ENCODE peak calls at places on chromosomes 13 and 19, in nine cellular contexts. N is CD8-positive, alpha-beta memory T cell; L is neuronal stem cell; T is endodermal cell; O is heart left ventricle; G is astrocyte; H is CD8-positive, alpha-beta T cell; R is GM12878; V is neural progenitor cell. C is an unnamed sample. For H3K4me1 and H3K27me3, the result is how much of the 10 kb centered on the place peaks cover.

GRCh38 chr13:107450931-107451330 is 764.4 kb downstream of the LIG4 start:
- DNase-seq in N (no peak), L (no peak), T (no peak), O (no peak), G (peak), H (no peak), R (no peak), V (no peak), C (peak)

GRCh38 chr19:6682607-6683128 is 12.7 kb upstream of the TNFSF14 start:
- DNase-seq in N (no peak), L (no peak), T (no peak), O (no peak), G (no peak), H (no peak), R (no peak), V (no peak), C (no peak)

GRCh38 chr19:48713041-48713863 is 6.3 kb downstream of the MAMSTR start:
- DNase-seq in N (no peak), L (no peak), T (peak), O (no peak), G (no peak), H (no peak), R (no peak), V (peak), C (no peak)

GRCh38 chr19:18906605-18907519 is 10.9 kb upstream of the CERS1 start:
- DNase-seq in N (no peak), L (no peak), T (no peak), O (no peak), G (no peak), H (no peak), R (no peak), V (no peak), C (no peak)

GRCh38 chr13:50200988-50201387 is 185.7 kb downstream of the KCNRG start:
- DNase-seq in N (no peak), L (no peak), T (no peak), O (no peak), G (peak), H (no peak), R (no peak), V (no peak), C (no peak)

GRCh38 chr13:20997301-20998061 is 63.9 kb downstream of the LATS2 start:
- DNase-seq in N (no peak), L (no peak), T (peak), O (no peak), G (peak), H (no peak), R (no peak), V (no peak), C (peak)

GRCh38 chr13:42977219-42977659 is 14.8 kb downstream of the EPSTI1 start:
- DNase-seq in N (no peak), L (no peak), T (no peak), O (no peak), G (no peak), H (no peak), R (no peak), V (no peak), C (no peak)

GRCh38 chr19:55376381-55376933 is at the start of gene TMEM190:
- DNase-seq in N (no peak), L (no peak), T (peak), O (no peak), G (no peak), H (no peak), R (no peak), V (peak), C (no peak)

GRCh38 chr13:26469602-26470001 is 87.9 kb upstream of the WASF3 start:
- DNase-seq in N (no peak), L (no peak), T (no peak), O (no peak), G (no peak), H (no peak), R (no peak), V (no peak), C (no peak)

GRCh38 chr19:7709932-7710460 is 8.1 kb upstream of the FCER2 start:
- DNase-seq in N (no peak), L (no peak), T (no peak), O (no peak), G (no peak), H (no peak), R (no peak), V (no peak), C (no peak)

GRCh38 chr13:27309401-27309958 is 38.9 kb downstream of the RASL11A start:
- DNase-seq in N (no peak), L (no peak), T (no peak), O (no peak), G (no peak), H (no peak), R (no peak), V (no peak), C (no peak)

GRCh38 chr19:51637362-51637978 is 7.3 kb upstream of the SIGLEC5 start:
- DNase-seq in N (no peak), L (no peak), T (no peak), O (no peak), G (no peak), H (no peak), R (no peak), V (no peak), C (no peak)

GRCh38 chr13:107361666-107362065 is 793.7 kb upstream of the ARGLU1 start:
- DNase-seq in N (no peak), L (no peak), T (no peak), O (no peak), G (peak), H (no peak), R (no peak), V (no peak), C (no peak)

GRCh38 chr13:60837806-60838205 is 440.8 kb downstream of the TDRD3 start:
- DNase-seq in N (no peak), L (no peak), T (no peak), O (no peak), G (peak), H (no peak), R (no peak), V (no peak), C (no peak)

GRCh38 chr13:85616275-85616674 is 182.9 kb downstream of the SLITRK6 start:
- DNase-seq in N (no peak), L (no peak), T (no peak), O (no peak), G (no peak), H (no peak), R (no peak), V (no peak), C (no peak)

GRCh38 chr13:50438351-50438750 is 405.1 kb downstream of the DLEU7 start:
- DNase-seq in N (no peak), L (no peak), T (no peak), O (no peak), G (no peak), H (no peak), R (no peak), V (no peak), C (no peak)

GRCh38 chr19:7083076-7083956 is 13.8 kb downstream of the ZNF557 start:
- DNase-seq in N (no peak), L (no peak), T (peak), O (no peak), G (peak), H (no peak), R (no peak), V (no peak), C (no peak)

GRCh38 chr13:29480893-29481525 is 114.5 kb downstream of the SLC7A1 start:
- DNase-seq in N (no peak), L (no peak), T (peak), O (no peak), G (no peak), H (no peak), R (no peak), V (no peak), C (no peak)

GRCh38 chr19:45768644-45769053 is 403 bp downstream of the SIX5 start:
- DNase-seq in N (peak), L (no peak), T (peak), O (peak), G (no peak), H (peak), R (no peak), V (peak), C (no peak)

GRCh38 chr13:102696465-102696864 is 1.6 kb upstream of the METTL21C start:
- DNase-seq in N (no peak), L (no peak), T (no peak), O (no peak), G (no peak), H (no peak), R (no peak), V (no peak), C (no peak)

GRCh38 chr13:21542563-21542962 is 61.4 kb downstream of the MICU2 start:
- DNase-seq in N (no peak), L (no peak), T (no peak), O (no peak), G (peak), H (no peak), R (no peak), V (no peak), C (no peak)

GRCh38 chr13:35848868-35849644 is 282.1 kb downstream of the DCLK1 start:
- DNase-seq in N (no peak), L (no peak), T (no peak), O (no peak), G (no peak), H (no peak), R (no peak), V (no peak), C (no peak)

GRCh38 chr19:15934332-15935078 is at the start of gene CYP4F11:
- DNase-seq in N (no peak), L (no peak), T (no peak), O (peak), G (no peak), H (no peak), R (no peak), V (no peak), C (peak)

GRCh38 chr19:892243-892996 is 567 bp downstream of the MED16 start:
- DNase-seq in N (peak), L (no peak), T (peak), O (no peak), G (no peak), H (peak), R (no peak), V (peak), C (no peak)

GRCh38 chr13:59303433-59303832 is 860.3 kb downstream of the DIAPH3 start:
- DNase-seq in N (no peak), L (no peak), T (no peak), O (no peak), G (peak), H (no peak), R (no peak), V (no peak), C (no peak)

GRCh38 chr13:64753606-64754005 is 2476.5 kb downstream of the PCDH9 start:
- DNase-seq in N (no peak), L (no peak), T (no peak), O (no peak), G (peak), H (no peak), R (no peak), V (no peak), C (no peak)

GRCh38 chr13:43865892-43866291 is 13.6 kb downstream of the CCDC122 start:
- DNase-seq in N (no peak), L (no peak), T (no peak), O (no peak), G (peak), H (no peak), R (no peak), V (no peak), C (no peak)

GRCh38 chr19:51040151-51040550 is 5.3 kb upstream of the KLK12 start:
- DNase-seq in N (no peak), L (no peak), T (no peak), O (no peak), G (no peak), H (no peak), R (no peak), V (no peak), C (no peak)

GRCh38 chr19:40542197-40542859 is 34.3 kb upstream of the SHKBP1 start:
- DNase-seq in N (no peak), L (no peak), T (no peak), O (peak), G (no peak), H (no peak), R (no peak), V (no peak), C (peak)

GRCh38 chr13:41563501-41564001 is 106.2 kb downstream of the RGCC start:
- DNase-seq in N (no peak), L (no peak), T (no peak), O (no peak), G (peak), H (no peak), R (no peak), V (no peak), C (no peak)

GRCh38 chr13:30877335-30877734 is 28.7 kb upstream of the MEDAG start:
- DNase-seq in N (no peak), L (no peak), T (no peak), O (no peak), G (peak), H (no peak), R (no peak), V (no peak), C (no peak)

GRCh38 chr13:52846567-52847321 is 1.7 kb downstream of the PCDH8 start:
- DNase-seq in N (no peak), L (peak), T (peak), O (peak), G (peak), H (no peak), R (no peak), V (peak), C (no peak)

GRCh38 chr13:106143930-106144709 is 391.3 kb downstream of the EFNB2 start:
- DNase-seq in N (no peak), L (no peak), T (no peak), O (no peak), G (no peak), H (no peak), R (no peak), V (no peak), C (no peak)

GRCh38 chr19:56942749-56943148 is 102.2 kb upstream of the PEG3 start:
- DNase-seq in N (no peak), L (peak), T (peak), O (peak), G (no peak), H (peak), R (no peak), V (peak), C (no peak)

GRCh38 chr19:41546386-41546789 is 29.6 kb upstream of the CEACAM21 start:
- DNase-seq in N (peak), L (no peak), T (no peak), O (no peak), G (no peak), H (peak), R (no peak), V (no peak), C (no peak)

GRCh38 chr19:55358943-55359908 is 3.8 kb downstream of the GARIN5B start:
- DNase-seq in N (no peak), L (no peak), T (no peak), O (no peak), G (no peak), H (no peak), R (no peak), V (no peak), C (no peak)

GRCh38 chr13:75214846-75215245 is 267.1 kb downstream of the TBC1D4 start:
- DNase-seq in N (no peak), L (no peak), T (no peak), O (no peak), G (no peak), H (no peak), R (no peak), V (no peak), C (no peak)

GRCh38 chr13:45544520-45544919 is 71.0 kb downstream of the ERICH6B start:
- DNase-seq in N (no peak), L (no peak), T (no peak), O (no peak), G (no peak), H (no peak), R (no peak), V (no peak), C (no peak)

DNA sequence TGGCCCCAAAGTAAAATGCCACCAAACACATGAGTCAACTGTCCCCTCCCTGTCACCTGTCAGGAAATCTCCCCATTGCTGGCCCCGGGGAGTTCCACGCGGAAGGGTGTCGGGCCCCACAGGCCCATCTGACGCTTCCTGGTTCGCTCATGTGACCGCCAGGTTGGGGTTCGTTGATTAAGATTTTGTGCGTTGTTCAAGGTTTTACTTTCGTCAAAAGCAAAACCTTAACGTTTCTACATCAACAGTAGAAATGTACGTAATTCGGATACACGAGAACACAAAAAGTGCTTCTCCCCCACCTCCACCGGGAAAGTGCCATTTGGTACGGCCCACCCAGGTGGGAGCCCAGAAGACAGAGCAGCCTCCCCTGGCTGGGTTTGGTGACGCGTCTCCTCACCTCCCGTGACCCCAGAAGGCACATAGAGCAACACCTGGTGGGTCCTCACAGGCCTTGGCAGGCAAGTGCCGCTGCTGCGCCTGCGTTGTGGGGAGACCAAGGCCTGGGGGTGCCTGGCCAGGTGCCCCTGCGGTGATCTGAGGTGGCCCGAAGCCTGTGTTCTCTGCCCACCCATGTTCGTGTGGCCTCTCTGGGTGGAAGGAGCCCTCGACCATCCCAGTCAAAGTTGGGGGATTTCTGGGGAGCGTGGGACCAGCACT is 161.6 kb downstream of the KDM4B start:
- DNase-seq in N (peak), L (no peak), T (peak), O (no peak), G (no peak), H (peak), R (peak), V (no peak), C (no peak)
- H3K4me3 ChIP-seq in N (no peak), L (no peak), T (no peak), O (no peak), G (no peak), H (peak), R (peak), V (no peak), C (no peak)

GRCh38 chr19:10430505-10431253 is 10.3 kb downstream of the PDE4A start:
- DNase-seq in N (no peak), L (no peak), T (peak), O (peak), G (no peak), H (no peak), R (no peak), V (peak), C (peak)
- H3K4me1 ChIP-seq in N (under half), L (under half), T (under half), O (under half), G (under half), H (under half), R (under half), V (under half), C (under half)

GRCh38 chr19:2307518-2308012 is 389 bp downstream of the LINGO3 start:
- DNase-seq in N (no peak), L (no peak), T (no peak), O (no peak), G (no peak), H (no peak), R (no peak), V (no peak), C (no peak)

GRCh38 chr19:2305424-2305823 is 2.5 kb downstream of the LINGO3 start:
- DNase-seq in N (no peak), L (no peak), T (no peak), O (no peak), G (no peak), H (no peak), R (no peak), V (peak), C (no peak)

GRCh38 chr19:2305974-2306806 is 1.8 kb downstream of the LINGO3 start:
- DNase-seq in N (no peak), L (no peak), T (no peak), O (no peak), G (no peak), H (no peak), R (no peak), V (no peak), C (no peak)

GRCh38 chr19:2308114-2308556 is at the start of gene LINGO3:
- DNase-seq in N (no peak), L (no peak), T (no peak), O (no peak), G (no peak), H (no peak), R (no peak), V (peak), C (no peak)

GRCh38 chr19:2306971-2307370 is 983 bp downstream of the LINGO3 start:
- DNase-seq in N (no peak), L (no peak), T (no peak), O (no peak), G (no peak), H (no peak), R (no peak), V (no peak), C (no peak)
- H3K27me3 ChIP-seq in N (under half), L (under half), T (under half), O (under half), G (under half), H (under half), R (under half), V (half or more), C (under half)

DNA sequence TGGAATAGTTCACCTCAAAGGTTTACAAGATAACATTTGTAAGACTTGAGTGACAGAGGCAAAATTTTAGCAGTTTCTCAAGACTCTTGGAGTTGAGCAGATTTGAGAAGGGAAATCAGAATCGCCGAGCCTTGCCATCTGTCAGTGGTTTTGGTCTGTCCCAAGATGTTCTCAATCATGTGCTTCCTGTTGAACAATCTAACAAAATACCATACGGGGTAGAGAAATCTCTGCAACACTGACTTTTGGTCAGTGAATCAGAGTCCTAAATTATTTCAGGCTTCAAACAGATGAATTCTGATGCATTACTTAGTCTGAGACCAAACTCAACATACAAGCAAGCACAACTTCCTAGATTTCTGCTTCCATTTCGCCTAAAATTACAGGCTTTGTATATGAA is 3.8 kb downstream of the KCTD12 start:
- DNase-seq in N (no peak), L (no peak), T (no peak), O (no peak), G (peak), H (no peak), R (no peak), V (no peak), C (peak)
- H3K4me3 ChIP-seq in N (no peak), L (no peak), T (no peak), O (peak), G (no peak), H (no peak), R (no peak), V (no peak), C (peak)

GRCh38 chr13:108850706-108851105 is 221.3 kb downstream of the MYO16 start:
- DNase-seq in N (no peak), L (no peak), T (no peak), O (no peak), G (no peak), H (no peak), R (no peak), V (no peak), C (no peak)
- H3K4me1 ChIP-seq in N (under half), L (under half), T (under half), O (under half), G (under half), H (under half), R (under half), V (under half), C (under half)

GRCh38 chr19:20077791-20078463 is at the start of gene ZNF90:
- DNase-seq in N (peak), L (peak), T (peak), O (peak), G (peak), H (peak), R (peak), V (peak), C (peak)

GRCh38 chr19:20072936-20073335 is 4.9 kb upstream of the ZNF90 start:
- DNase-seq in N (no peak), L (no peak), T (no peak), O (no peak), G (no peak), H (no peak), R (no peak), V (no peak), C (no peak)

GRCh38 chr19:20079487-20079886 is 1.7 kb downstream of the ZNF90 start:
- DNase-seq in N (no peak), L (no peak), T (no peak), O (no peak), G (no peak), H (no peak), R (no peak), V (peak), C (no peak)

GRCh38 chr19:20078696-20079095 is 896 bp downstream of the ZNF90 start:
- DNase-seq in N (no peak), L (peak), T (peak), O (no peak), G (peak), H (peak), R (no peak), V (peak), C (peak)
- H3K27me3 ChIP-seq in N (under half), L (under half), T (under half), O (under half), G (under half), H (under half), R (under half), V (under half), C (under half)

GRCh38 chr19:32671883-32672282 is 3.1 kb downstream of the ANKRD27 start:
- DNase-seq in N (no peak), L (no peak), T (no peak), O (no peak), G (peak), H (no peak), R (no peak), V (no peak), C (no peak)

GRCh38 chr19:32674153-32674958 is 624 bp downstream of the ANKRD27 start:
- DNase-seq in N (peak), L (peak), T (no peak), O (no peak), G (no peak), H (no peak), R (no peak), V (peak), C (no peak)

GRCh38 chr19:32674959-32675719 is at the start of gene ANKRD27:
- DNase-seq in N (peak), L (peak), T (peak), O (peak), G (peak), H (peak), R (peak), V (peak), C (peak)

GRCh38 chr19:32675720-32676185 is at the start of gene RGS9BP:
- DNase-seq in N (peak), L (peak), T (peak), O (peak), G (peak), H (peak), R (no peak), V (peak), C (peak)

GRCh38 chr19:32673573-32673972 is 1.4 kb downstream of the ANKRD27 start:
- DNase-seq in N (no peak), L (no peak), T (no peak), O (no peak), G (no peak), H (no peak), R (no peak), V (no peak), C (no peak)
- H3K4me3 ChIP-seq in N (no peak), L (no peak), T (peak), O (no peak), G (no peak), H (no peak), R (peak), V (no peak), C (no peak)